ENCODE peak calls at places on chromosomes 11 and 22, in ten cellular contexts. One of them, this sample, is unnamed.

GRCh38 chr11:110728883-110729282 is 16.6 kb upstream of the ARHGAP20 start:
- DNase-seq in retinal pigment epithelial cell: no peak
- DNase-seq in fibroblast of mammary gland: peak
- DNase-seq in central memory CD4-positive, alpha-beta T cell: no peak
- DNase-seq in NCI-H2081: no peak
- DNase-seq in BE2C: no peak
- DNase-seq in AML-193: no peak
- DNase-seq in body of pancreas: no peak
- DNase-seq in nucleus accumbens: no peak
- DNase-seq in H4: no peak
- DNase-seq in this sample: no peak

GRCh38 chr11:79939111-79939510 is 498.3 kb upstream of the TENM4 start:
- DNase-seq in retinal pigment epithelial cell: no peak
- DNase-seq in fibroblast of mammary gland: peak
- DNase-seq in central memory CD4-positive, alpha-beta T cell: no peak
- DNase-seq in NCI-H2081: no peak
- DNase-seq in BE2C: no peak
- DNase-seq in AML-193: no peak
- DNase-seq in body of pancreas: no peak
- DNase-seq in nucleus accumbens: no peak
- DNase-seq in H4: no peak
- DNase-seq in this sample: no peak

GRCh38 chr11:16764888-16765287 is 26.4 kb downstream of the C11orf58 start:
- DNase-seq in retinal pigment epithelial cell: no peak
- DNase-seq in fibroblast of mammary gland: no peak
- DNase-seq in central memory CD4-positive, alpha-beta T cell: no peak
- DNase-seq in NCI-H2081: no peak
- DNase-seq in BE2C: no peak
- DNase-seq in AML-193: no peak
- DNase-seq in body of pancreas: no peak
- DNase-seq in nucleus accumbens: no peak
- DNase-seq in H4: no peak
- DNase-seq in this sample: no peak

GRCh38 chr11:26623076-26623666 is 51.1 kb upstream of the MUC15 start:
- DNase-seq in retinal pigment epithelial cell: peak
- DNase-seq in fibroblast of mammary gland: peak
- DNase-seq in central memory CD4-positive, alpha-beta T cell: no peak
- DNase-seq in NCI-H2081: no peak
- DNase-seq in BE2C: no peak
- DNase-seq in AML-193: no peak
- DNase-seq in body of pancreas: no peak
- DNase-seq in nucleus accumbens: no peak
- DNase-seq in H4: no peak
- DNase-seq in this sample: no peak

GRCh38 chr11:77111277-77111676 is 8.6 kb downstream of the OMP start:
- DNase-seq in retinal pigment epithelial cell: no peak
- DNase-seq in fibroblast of mammary gland: peak
- DNase-seq in central memory CD4-positive, alpha-beta T cell: no peak
- DNase-seq in NCI-H2081: no peak
- DNase-seq in BE2C: no peak
- DNase-seq in AML-193: no peak
- DNase-seq in body of pancreas: no peak
- DNase-seq in nucleus accumbens: no peak
- DNase-seq in H4: no peak
- DNase-seq in this sample: no peak

GRCh38 chr11:78744202-78744601 is 169.5 kb upstream of the NARS2 start:
- DNase-seq in retinal pigment epithelial cell: no peak
- DNase-seq in fibroblast of mammary gland: no peak
- DNase-seq in central memory CD4-positive, alpha-beta T cell: no peak
- DNase-seq in NCI-H2081: no peak
- DNase-seq in BE2C: no peak
- DNase-seq in AML-193: no peak
- DNase-seq in body of pancreas: no peak
- DNase-seq in nucleus accumbens: no peak
- DNase-seq in H4: no peak
- DNase-seq in this sample: no peak

GRCh38 chr22:17784776-17785175 is 10.5 kb upstream of the BID start:
- DNase-seq in retinal pigment epithelial cell: no peak
- DNase-seq in fibroblast of mammary gland: no peak
- DNase-seq in central memory CD4-positive, alpha-beta T cell: no peak
- DNase-seq in NCI-H2081: no peak
- DNase-seq in BE2C: no peak
- DNase-seq in AML-193: no peak
- DNase-seq in body of pancreas: no peak
- DNase-seq in nucleus accumbens: no peak
- DNase-seq in H4: no peak
- DNase-seq in this sample: no peak

GRCh38 chr11:43517518-43517917 is 158.8 kb downstream of the TTC17 start:
- DNase-seq in retinal pigment epithelial cell: peak
- DNase-seq in fibroblast of mammary gland: peak
- DNase-seq in central memory CD4-positive, alpha-beta T cell: no peak
- DNase-seq in NCI-H2081: no peak
- DNase-seq in BE2C: no peak
- DNase-seq in AML-193: no peak
- DNase-seq in body of pancreas: no peak
- DNase-seq in nucleus accumbens: no peak
- DNase-seq in H4: no peak
- DNase-seq in this sample: no peak

GRCh38 chr11:1151366-1152315 is 6.1 kb upstream of the MUC5AC start:
- DNase-seq in retinal pigment epithelial cell: no peak
- DNase-seq in fibroblast of mammary gland: no peak
- DNase-seq in central memory CD4-positive, alpha-beta T cell: no peak
- DNase-seq in NCI-H2081: no peak
- DNase-seq in BE2C: no peak
- DNase-seq in AML-193: no peak
- DNase-seq in body of pancreas: no peak
- DNase-seq in nucleus accumbens: no peak
- DNase-seq in H4: no peak
- DNase-seq in this sample: no peak

This sample was measured in C1 segment of cervical spinal cord.